ENCODE peak calls at places on chromosomes 7 and 10, in seven cellular contexts. One of them, this sample, is unnamed.

GRCh38 chr7:24825931-24826661 is 68.8 kb upstream of the GSDME start:
- DNase-seq in fibroblast of pulmonary artery: peak; percentile 50
- DNase-seq in brain microvascular endothelial cell: peak; percentile 50
- DNase-seq in OCI-LY7: no peak
- DNase-seq in transverse colon: peak; percentile 71
- DNase-seq in tibial nerve: no peak
- DNase-seq in astrocyte of the spinal cord: peak; percentile 84
- DNase-seq in this sample: peak; percentile 92

GRCh38 chr10:23157691-23158369 is 34.3 kb upstream of the PTF1A start:
- DNase-seq in astrocyte of the spinal cord: peak; percentile 45
- DNase-seq in fibroblast of pulmonary artery: peak; percentile 55
- DNase-seq in tibial nerve: no peak
- DNase-seq in transverse colon: no peak
- DNase-seq in OCI-LY7: peak; percentile 64
- DNase-seq in brain microvascular endothelial cell: peak; percentile 25
- DNase-seq in this sample: peak; percentile 52

GRCh38 chr10:16809074-16809718 is 8.0 kb downstream of the RSU1 start:
- DNase-seq in tibial nerve: peak; percentile 18
- DNase-seq in transverse colon: peak; percentile 56
- DNase-seq in astrocyte of the spinal cord: peak; percentile 33
- DNase-seq in OCI-LY7: peak; percentile 42
- DNase-seq in brain microvascular endothelial cell: peak; percentile 66
- DNase-seq in fibroblast of pulmonary artery: peak; percentile 68
- DNase-seq in this sample: peak; percentile 30

GRCh38 chr7:158584392-158584791 is 3.2 kb downstream of the PTPRN2 start:
- DNase-seq in astrocyte of the spinal cord: no peak
- DNase-seq in brain microvascular endothelial cell: no peak
- DNase-seq in fibroblast of pulmonary artery: no peak
- DNase-seq in tibial nerve: no peak
- DNase-seq in transverse colon: no peak
- DNase-seq in OCI-LY7: no peak
- DNase-seq in this sample: no peak

GRCh38 chr10:57579926-57580325 is 687.8 kb downstream of the IPMK start:
- DNase-seq in fibroblast of pulmonary artery: peak; percentile 47
- DNase-seq in tibial nerve: no peak
- DNase-seq in OCI-LY7: peak; percentile 8
- DNase-seq in transverse colon: no peak
- DNase-seq in astrocyte of the spinal cord: peak; percentile 24
- DNase-seq in brain microvascular endothelial cell: peak; percentile 7
- DNase-seq in this sample: peak; percentile 46

GRCh38 chr10:100009283-100009792 is 409 bp downstream of the DNMBP start:
- DNase-seq in fibroblast of pulmonary artery: peak; percentile 40
- DNase-seq in brain microvascular endothelial cell: no peak
- DNase-seq in transverse colon: peak; percentile 70
- DNase-seq in tibial nerve: peak; percentile 46
- DNase-seq in astrocyte of the spinal cord: peak; percentile 51
- DNase-seq in OCI-LY7: no peak
- DNase-seq in this sample: no peak

GRCh38 chr10:45520476-45520875 is 146.5 kb downstream of the ALOX5 start:
- DNase-seq in astrocyte of the spinal cord: no peak
- DNase-seq in fibroblast of pulmonary artery: no peak
- DNase-seq in OCI-LY7: peak; percentile 65
- DNase-seq in brain microvascular endothelial cell: no peak
- DNase-seq in tibial nerve: no peak
- DNase-seq in transverse colon: no peak
- DNase-seq in this sample: no peak

GRCh38 chr10:21497177-21497807 is 28.2 kb downstream of the SKIDA1 start:
- DNase-seq in OCI-LY7: peak; percentile 4
- DNase-seq in brain microvascular endothelial cell: peak; percentile 48
- DNase-seq in fibroblast of pulmonary artery: peak; percentile 82
- DNase-seq in tibial nerve: peak; percentile 80
- DNase-seq in transverse colon: peak; percentile 91
- DNase-seq in astrocyte of the spinal cord: peak; percentile 80
- DNase-seq in this sample: peak; percentile 73

GRCh38 chr7:73740771-73741170 is 2.2 kb upstream of the ABHD11 start:
- DNase-seq in OCI-LY7: no peak
- DNase-seq in astrocyte of the spinal cord: no peak
- DNase-seq in tibial nerve: no peak
- DNase-seq in brain microvascular endothelial cell: no peak
- DNase-seq in fibroblast of pulmonary artery: no peak
- DNase-seq in transverse colon: no peak
- DNase-seq in this sample: no peak

GRCh38 chr10:49844775-49845561 is 82.8 kb upstream of the OGDHL start:
- DNase-seq in astrocyte of the spinal cord: peak; percentile 59
- DNase-seq in tibial nerve: no peak
- DNase-seq in transverse colon: peak; percentile 26
- DNase-seq in brain microvascular endothelial cell: no peak
- DNase-seq in OCI-LY7: no peak
- DNase-seq in fibroblast of pulmonary artery: peak; percentile 73
- DNase-seq in this sample: peak; percentile 84

GRCh38 chr7:36650766-36651310 is 73.5 kb downstream of the AOAH start:
- DNase-seq in tibial nerve: no peak
- DNase-seq in fibroblast of pulmonary artery: no peak
- DNase-seq in transverse colon: no peak
- DNase-seq in brain microvascular endothelial cell: no peak
- DNase-seq in OCI-LY7: no peak
- DNase-seq in astrocyte of the spinal cord: no peak
- DNase-seq in this sample: no peak

GRCh38 chr10:57624066-57624465 is 643.6 kb downstream of the IPMK start:
- DNase-seq in brain microvascular endothelial cell: no peak
- DNase-seq in OCI-LY7: no peak
- DNase-seq in tibial nerve: no peak
- DNase-seq in transverse colon: no peak
- DNase-seq in astrocyte of the spinal cord: no peak
- DNase-seq in fibroblast of pulmonary artery: no peak
- DNase-seq in this sample: peak; percentile 91

GRCh38 chr7:50851451-50851850 is 68.8 kb upstream of the GRB10 start:
- DNase-seq in OCI-LY7: no peak
- DNase-seq in brain microvascular endothelial cell: no peak
- DNase-seq in astrocyte of the spinal cord: peak; percentile 17
- DNase-seq in fibroblast of pulmonary artery: peak; percentile 86
- DNase-seq in transverse colon: no peak
- DNase-seq in tibial nerve: no peak
- DNase-seq in this sample: peak; percentile 65

GRCh38 chr10:127649642-127650041 is 87.3 kb upstream of the FOXI2 start:
- DNase-seq in transverse colon: no peak
- DNase-seq in brain microvascular endothelial cell: no peak
- DNase-seq in fibroblast of pulmonary artery: no peak
- DNase-seq in astrocyte of the spinal cord: no peak
- DNase-seq in OCI-LY7: peak; percentile 11
- DNase-seq in tibial nerve: no peak
- DNase-seq in this sample: peak; percentile 7

GRCh38 chr10:71573562-71574300 is 145.8 kb downstream of the C10orf105 start:
- DNase-seq in transverse colon: no peak
- DNase-seq in fibroblast of pulmonary artery: no peak
- DNase-seq in OCI-LY7: no peak
- DNase-seq in tibial nerve: no peak
- DNase-seq in astrocyte of the spinal cord: no peak
- DNase-seq in brain microvascular endothelial cell: no peak
- DNase-seq in this sample: no peak

GRCh38 chr7:90945104-90945752 is 319.0 kb upstream of the FZD1 start:
- DNase-seq in tibial nerve: peak; percentile 63
- DNase-seq in brain microvascular endothelial cell: no peak
- DNase-seq in OCI-LY7: no peak
- DNase-seq in astrocyte of the spinal cord: peak; percentile 68
- DNase-seq in fibroblast of pulmonary artery: peak; percentile 80
- DNase-seq in transverse colon: no peak
- DNase-seq in this sample: peak; percentile 50

GRCh38 chr7:56110611-56111010 is 4.3 kb upstream of the CHCHD2 start:
- DNase-seq in tibial nerve: no peak
- DNase-seq in OCI-LY7: peak; percentile 55
- DNase-seq in brain microvascular endothelial cell: no peak
- DNase-seq in fibroblast of pulmonary artery: no peak
- DNase-seq in astrocyte of the spinal cord: no peak
- DNase-seq in transverse colon: no peak
- DNase-seq in this sample: no peak

GRCh38 chr7:56105508-56105907 is 768 bp downstream of the CHCHD2 start:
- DNase-seq in astrocyte of the spinal cord: peak; percentile 79
- DNase-seq in tibial nerve: no peak
- DNase-seq in brain microvascular endothelial cell: peak; percentile 77
- DNase-seq in fibroblast of pulmonary artery: peak; percentile 77
- DNase-seq in OCI-LY7: peak; percentile 69
- DNase-seq in transverse colon: peak; percentile 29
- DNase-seq in this sample: peak; percentile 84

GRCh38 chr7:56106108-56107073 is at the start of gene CHCHD2:
- DNase-seq in brain microvascular endothelial cell: peak; percentile 98
- DNase-seq in fibroblast of pulmonary artery: peak; percentile 99
- DNase-seq in transverse colon: peak; percentile 97
- DNase-seq in OCI-LY7: peak; percentile 99
- DNase-seq in tibial nerve: peak; percentile 93
- DNase-seq in astrocyte of the spinal cord: peak; percentile 99
- DNase-seq in this sample: peak; percentile 95

GRCh38 chr7:56107954-56108258 is 1.6 kb upstream of the CHCHD2 start:
- DNase-seq in OCI-LY7: no peak
- DNase-seq in brain microvascular endothelial cell: no peak
- DNase-seq in transverse colon: no peak
- DNase-seq in fibroblast of pulmonary artery: no peak
- DNase-seq in tibial nerve: no peak
- DNase-seq in astrocyte of the spinal cord: no peak
- DNase-seq in this sample: no peak
- H3K4me3 ChIP-seq in OCI-LY7: no peak overlapping the region
- H3K4me3 ChIP-seq in brain microvascular endothelial cell: no peak overlapping the region
- H3K4me3 ChIP-seq in transverse colon: no peak overlapping the region
- H3K4me3 ChIP-seq in fibroblast of pulmonary artery: no peak overlapping the region
- H3K4me3 ChIP-seq in tibial nerve: no peak overlapping the region
- H3K4me3 ChIP-seq in astrocyte of the spinal cord: no peak overlapping the region
- H3K4me3 ChIP-seq in this sample: no peak overlapping the region

GRCh38 chr7:33836797-33837355 is 68.5 kb upstream of the BMPER start:
- DNase-seq in transverse colon: no peak
- DNase-seq in astrocyte of the spinal cord: no peak
- DNase-seq in brain microvascular endothelial cell: no peak
- DNase-seq in tibial nerve: no peak
- DNase-seq in OCI-LY7: peak; percentile 13
- DNase-seq in fibroblast of pulmonary artery: no peak
- DNase-seq in this sample: no peak
- TF ChIP-seq CTCF in transverse colon: peak; percentile 18
- TF ChIP-seq CTCF in astrocyte of the spinal cord: peak; percentile 28
- TF ChIP-seq CTCF in brain microvascular endothelial cell: peak; percentile 49
- TF ChIP-seq CTCF in tibial nerve: no peak
- TF ChIP-seq CTCF in OCI-LY7: peak; percentile 81
- TF ChIP-seq CTCF in fibroblast of pulmonary artery: no peak
- TF ChIP-seq CTCF in this sample: peak; percentile 13

GRCh38 chr7:44882899-44883298 is 2.4 kb downstream of the PURB start:
- DNase-seq in astrocyte of the spinal cord: no peak
- DNase-seq in fibroblast of pulmonary artery: no peak
- DNase-seq in tibial nerve: no peak
- DNase-seq in brain microvascular endothelial cell: no peak
- DNase-seq in OCI-LY7: no peak
- DNase-seq in transverse colon: no peak
- DNase-seq in this sample: peak; percentile 23
- H3K4me3 ChIP-seq in astrocyte of the spinal cord: peak overlapping the region; percentile 80
- H3K4me3 ChIP-seq in fibroblast of pulmonary artery: peak overlapping the region; percentile 80
- H3K4me3 ChIP-seq in tibial nerve: no peak overlapping the region
- H3K4me3 ChIP-seq in brain microvascular endothelial cell: peak overlapping the region; percentile 78
- H3K4me3 ChIP-seq in OCI-LY7: peak overlapping the region; percentile 77
- H3K4me3 ChIP-seq in transverse colon: no peak overlapping the region
- H3K4me3 ChIP-seq in this sample: peak overlapping the region; percentile 20

DNA sequence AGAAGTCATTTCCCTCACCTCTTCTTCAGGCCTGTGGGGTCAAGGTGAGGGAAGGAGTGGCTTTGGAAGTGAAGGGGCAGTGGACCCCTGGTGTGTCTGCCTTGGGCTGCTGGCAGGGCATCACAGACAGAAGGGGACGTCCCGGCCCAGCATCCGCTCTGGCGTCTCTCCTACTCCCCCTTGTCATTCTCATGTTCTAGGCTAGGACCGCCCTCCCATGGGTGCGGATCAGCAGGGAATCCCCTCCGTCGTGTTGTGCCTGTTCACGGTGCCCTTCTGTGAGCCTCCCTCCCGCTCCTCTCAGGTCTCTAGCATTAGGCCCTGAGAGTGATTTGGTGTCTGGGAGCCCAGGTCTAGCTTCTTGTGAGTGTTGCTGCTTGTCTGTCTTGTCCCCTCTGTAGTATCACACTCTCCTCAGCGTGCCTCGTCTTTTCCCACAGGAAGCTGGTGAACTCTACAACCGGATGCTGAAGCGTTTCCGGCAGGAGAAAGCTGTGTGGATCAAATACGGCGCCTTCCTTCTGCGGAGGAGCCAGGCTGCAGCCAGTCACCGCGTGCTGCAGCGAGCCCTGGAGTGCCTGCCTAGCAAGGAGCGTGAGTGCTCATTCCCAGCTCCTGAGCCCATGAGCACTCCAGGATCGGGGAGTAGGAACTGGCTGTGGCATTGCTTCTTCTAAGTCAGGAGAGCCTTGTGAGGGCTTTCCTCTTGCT is 8.5 kb downstream of the CALHM2 start:
- DNase-seq in transverse colon: no peak
- DNase-seq in brain microvascular endothelial cell: no peak
- DNase-seq in astrocyte of the spinal cord: no peak
- DNase-seq in tibial nerve: no peak
- DNase-seq in OCI-LY7: no peak
- DNase-seq in fibroblast of pulmonary artery: no peak
- DNase-seq in this sample: no peak
- TF ChIP-seq CTCF in transverse colon: no peak
- TF ChIP-seq CTCF in brain microvascular endothelial cell: no peak
- TF ChIP-seq CTCF in astrocyte of the spinal cord: no peak
- TF ChIP-seq CTCF in tibial nerve: no peak
- TF ChIP-seq CTCF in OCI-LY7: no peak
- TF ChIP-seq CTCF in fibroblast of pulmonary artery: no peak
- TF ChIP-seq CTCF in this sample: no peak